ENCODE peak calls at places on chromosomes 3 and 15, in seven cellular contexts. O is esophagus muscularis mucosa, Y is HCT116, Z is body of pancreas, E is ovary, H is heart left ventricle, M is adrenal gland. U is an unnamed sample.
A peak's percentile ranks its signal among the peaks of the same experiment; 100 is the strongest.

GRCh38 chr3:26307192-26307591 is 315.4 kb upstream of the LRRC3B start:
- DNase-seq in Y (no peak), O (no peak), E (no peak), M (no peak), H (no peak), Z (no peak), U (no peak)

GRCh38 chr3:46312996-46313395 is 40.9 kb upstream of the CCR2 start:
- DNase-seq in M (peak; percentile 40), O (no peak), H (peak; percentile 28), Z (peak; percentile 75), Y (no peak), E (no peak), U (peak; percentile 25)

GRCh38 chr15:62110000-62110851 is 43.4 kb downstream of the C2CD4A start:
- DNase-seq in M (peak; percentile 56), Y (no peak), O (peak; percentile 85), H (no peak), Z (peak; percentile 60), E (no peak), U (no peak)

GRCh38 chr3:39519076-39519475 is 51.6 kb downstream of the MOBP start:
- DNase-seq in H (no peak), E (no peak), Z (no peak), Y (no peak), M (no peak), O (no peak), U (no peak)

GRCh38 chr3:189419683-189420082 is 211.5 kb upstream of the TP63 start:
- DNase-seq in Y (no peak), M (no peak), O (no peak), E (no peak), Z (no peak), H (no peak), U (no peak)

GRCh38 chr3:97389883-97390282 is 374.7 kb upstream of the ARL6 start:
- DNase-seq in Y (no peak), E (no peak), H (no peak), Z (no peak), M (no peak), O (no peak), U (no peak)

GRCh38 chr3:125622381-125622788 is 27.1 kb upstream of the OSBPL11 start:
- DNase-seq in Z (peak; percentile 60), O (no peak), H (peak; percentile 75), M (no peak), E (no peak), Y (no peak), U (peak; percentile 94)

GRCh38 chr3:113914646-113915045 is 33.2 kb upstream of the ZDHHC23 start:
- DNase-seq in M (no peak), O (no peak), Z (no peak), Y (no peak), E (no peak), H (no peak), U (no peak)

GRCh38 chr3:111666041-111666735 is 71.0 kb upstream of the ZBED2 start:
- DNase-seq in Y (no peak), M (no peak), O (no peak), E (no peak), H (no peak), Z (no peak), U (no peak)

GRCh38 chr3:173911446-173911845 is 513.9 kb downstream of the NLGN1 start:
- DNase-seq in O (no peak), H (no peak), Y (no peak), E (no peak), Z (no peak), M (no peak), U (no peak)

GRCh38 chr15:86916671-86917450 is 837.2 kb downstream of the AGBL1 start:
- DNase-seq in H (peak; percentile 84), Y (no peak), E (no peak), Z (peak; percentile 4), M (peak; percentile 17), O (peak; percentile 66), U (peak; percentile 59)

GRCh38 chr15:66294157-66294931 is 976 bp downstream of the DIS3L start:
- DNase-seq in H (no peak), M (no peak), O (no peak), Y (no peak), E (no peak), Z (peak; percentile 31), U (peak; percentile 35)

GRCh38 chr3:183907176-183907575 is 22.5 kb upstream of the PARL start:
- DNase-seq in M (no peak), H (no peak), Y (no peak), Z (no peak), O (no peak), E (no peak), U (no peak)

GRCh38 chr3:112499328-112499727 is at the start of gene BTLA:
- DNase-seq in Z (no peak), H (no peak), O (no peak), E (no peak), M (no peak), Y (no peak), U (no peak)

GRCh38 chr3:72115307-72115706 is 330.4 kb upstream of the PROK2 start:
- DNase-seq in E (no peak), M (no peak), O (no peak), H (no peak), Z (no peak), Y (no peak), U (no peak)

GRCh38 chr15:45454825-45455224 is 67.7 kb downstream of the SLC30A4 start:
- DNase-seq in Y (peak; percentile 73), O (no peak), E (peak; percentile 41), M (peak; percentile 24), Z (peak; percentile 77), H (peak; percentile 57), U (peak; percentile 53)

GRCh38 chr3:113454625-113455024 is 13.3 kb upstream of the CFAP44 start:
- DNase-seq in Z (no peak), H (no peak), E (no peak), M (no peak), O (no peak), Y (no peak), U (no peak)

GRCh38 chr15:27057904-27058645 is 87.1 kb downstream of the GABRG3 start:
- DNase-seq in E (no peak), Z (no peak), M (no peak), Y (no peak), O (no peak), H (no peak), U (no peak)

GRCh38 chr3:170644711-170645110 is 58.8 kb upstream of the SLC7A14 start:
- DNase-seq in Z (no peak), Y (no peak), M (no peak), E (no peak), O (no peak), H (no peak), U (no peak)

GRCh38 chr3:100702082-100703014 is 6.9 kb upstream of the TFG start:
- DNase-seq in H (no peak), Z (no peak), M (no peak), O (no peak), Y (no peak), E (no peak), U (no peak)

GRCh38 chr3:134315286-134316106 is 58.8 kb downstream of the AMOTL2 start:
- DNase-seq in O (no peak), Y (no peak), Z (peak; percentile 48), E (peak; percentile 76), M (peak; percentile 35), H (peak; percentile 88), U (peak; percentile 71)

GRCh38 chr3:105960381-105960780 is 91.6 kb upstream of the CBLB start:
- DNase-seq in O (no peak), Y (no peak), H (no peak), M (no peak), E (no peak), Z (no peak), U (peak; percentile 37)

GRCh38 chr3:23810342-23811116 is 4.8 kb downstream of the UBE2E1 start:
- DNase-seq in Z (peak; percentile 43), M (peak; percentile 56), O (no peak), Y (no peak), H (peak; percentile 71), E (peak; percentile 50), U (peak; percentile 76)
- H3K27ac ChIP-seq in Z (peak overlapping the region; percentile 74), M (no peak overlapping the region), O (peak overlapping the region; percentile 96), Y (no peak overlapping the region), H (peak overlapping the region; percentile 91), E (peak overlapping the region; percentile 58), U (peak overlapping the region; percentile 88)

GRCh38 chr3:23805881-23806321 is at the start of gene UBE2E1:
- DNase-seq in M (peak; percentile 76), Y (peak; percentile 10), H (peak; percentile 86), O (no peak), Z (peak; percentile 75), E (peak; percentile 72), U (peak; percentile 78)
- TF ChIP-seq POLR2A in M (no peak), Y (peak; percentile 49), H (peak; percentile 42), O (no peak), Z (peak; percentile 63), E (no peak), U (no peak)

DNA sequence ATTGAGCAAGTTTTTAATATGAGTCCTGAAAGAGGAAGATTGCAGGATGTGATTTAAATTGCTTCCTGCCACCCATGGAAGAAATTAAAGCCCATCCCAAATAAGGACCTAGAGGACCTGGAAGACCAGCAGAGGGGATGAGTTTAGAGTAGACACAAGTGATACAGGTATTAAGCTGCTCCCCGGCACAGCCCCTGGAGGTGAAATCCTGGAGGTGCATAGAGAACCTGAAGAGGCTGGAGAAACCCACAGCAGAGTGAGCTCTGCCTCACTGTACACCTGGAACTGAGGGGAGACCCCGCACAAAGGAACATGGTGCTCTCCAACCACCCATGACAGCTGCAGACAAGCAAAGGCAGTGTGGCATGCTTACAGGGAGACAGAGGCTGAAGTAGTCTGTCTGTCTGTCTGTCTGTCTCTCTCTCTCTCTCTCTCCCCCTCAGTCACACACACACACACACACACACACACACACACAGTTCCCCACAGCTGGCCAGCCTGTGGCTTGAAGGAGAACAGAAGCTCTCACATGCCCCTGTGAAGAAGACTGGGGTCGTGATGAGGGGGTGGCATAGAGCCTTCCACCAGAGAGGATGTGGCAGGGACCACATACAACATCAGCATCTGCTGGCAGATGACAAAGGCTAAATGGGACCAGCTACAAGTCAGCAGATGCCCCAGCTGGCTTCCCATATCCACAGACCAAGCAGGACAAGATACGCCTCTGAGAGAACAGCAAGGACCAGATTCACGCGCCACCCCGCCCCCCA is 38.1 kb downstream of the FSIP1 start:
- DNase-seq in H (no peak), Z (no peak), O (no peak), E (no peak), M (no peak), Y (no peak), U (no peak)
- H3K4me1 ChIP-seq in H (no peaks in the 10 kb centered on the region), Z (no peaks in the 10 kb centered on the region), O (peaks cover 21% of the 10 kb centered on the region), E (no peaks in the 10 kb centered on the region), M (no peaks in the 10 kb centered on the region), Y (no peaks in the 10 kb centered on the region), U (no peaks in the 10 kb centered on the region)

DNA sequence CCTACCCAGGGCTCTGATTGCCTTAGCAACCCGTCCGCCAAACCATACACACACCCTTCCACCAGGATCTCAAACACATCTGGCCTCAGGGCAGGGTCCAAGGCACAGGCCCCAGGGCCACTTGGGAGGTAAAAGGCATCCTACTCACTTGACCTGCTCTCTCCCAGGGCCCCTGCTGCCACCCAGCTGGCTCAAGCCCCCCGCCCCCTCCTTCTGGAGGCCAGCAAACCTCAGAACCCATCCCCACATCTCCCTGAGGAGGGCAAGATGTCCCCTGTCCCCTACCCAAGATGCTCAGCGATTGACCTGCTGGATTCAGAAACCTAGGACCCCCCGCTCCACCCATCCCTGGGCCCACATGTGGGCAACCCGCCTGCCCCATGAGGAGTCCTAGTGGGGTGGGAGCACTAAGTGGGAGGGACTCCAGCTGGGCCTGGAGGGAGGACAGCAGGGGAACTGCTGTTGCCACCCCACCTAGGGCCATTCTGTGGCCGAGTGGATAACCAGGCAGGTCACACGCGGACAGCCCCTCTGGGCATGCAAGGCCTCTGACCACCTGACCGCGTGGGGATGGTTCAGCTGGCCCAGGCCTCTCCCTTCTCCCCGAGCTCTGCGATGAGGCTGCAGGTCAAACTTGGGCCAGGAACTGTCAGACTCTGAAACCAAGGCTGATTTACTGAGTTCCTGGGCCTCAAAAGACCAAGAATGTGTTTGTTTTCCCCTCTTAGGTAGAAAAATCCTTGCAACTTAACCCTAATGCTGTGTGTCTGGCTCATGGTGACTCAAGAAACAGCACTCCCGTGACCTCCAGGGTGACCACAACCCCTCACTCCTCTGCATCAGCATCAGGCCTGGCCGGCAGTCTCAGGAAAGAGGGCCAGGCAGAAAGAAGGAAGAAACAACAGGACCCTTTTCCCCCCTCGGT is 4.2 kb downstream of the MFGE8 start:
- DNase-seq in Z (no peak), E (peak; percentile 59), M (no peak), H (no peak), O (no peak), Y (no peak), U (no peak)
- H3K27ac ChIP-seq in Z (no peak overlapping the region), E (peak overlapping the region; percentile 20), M (no peak overlapping the region), H (no peak overlapping the region), O (peak overlapping the region; percentile 88), Y (no peak overlapping the region), U (no peak overlapping the region)